ENCODE peak calls at places on chromosomes 5 and 9, in eight cellular contexts. One of them, this sample, is unnamed. For H3K36me3 and H3K9me3, the result is how much of the 10 kb centered on the place peaks cover.

GRCh38 chr9:125436613-125437443 is 175.2 kb downstream of the GAPVD1 start:
- DNase-seq in Panc1: no peak
- DNase-seq in heart right ventricle: no peak
- DNase-seq in neural progenitor cell: no peak
- DNase-seq in ovary: no peak
- DNase-seq in body of pancreas: no peak
- DNase-seq in prostate gland: no peak
- DNase-seq in testis: no peak
- DNase-seq in this sample: no peak

GRCh38 chr9:81984911-81985310 is 3.7 kb upstream of the SPATA31D1 start:
- DNase-seq in Panc1: no peak
- DNase-seq in heart right ventricle: no peak
- DNase-seq in neural progenitor cell: no peak
- DNase-seq in ovary: no peak
- DNase-seq in body of pancreas: no peak
- DNase-seq in prostate gland: no peak
- DNase-seq in testis: no peak
- DNase-seq in this sample: no peak

GRCh38 chr5:152260940-152261339 is 144.1 kb downstream of the NMUR2 start:
- DNase-seq in Panc1: no peak
- DNase-seq in heart right ventricle: peak
- DNase-seq in neural progenitor cell: no peak
- DNase-seq in ovary: no peak
- DNase-seq in body of pancreas: no peak
- DNase-seq in prostate gland: no peak
- DNase-seq in testis: peak
- DNase-seq in this sample: no peak

GRCh38 chr5:124474821-124475220 is 271.6 kb downstream of the ZNF608 start:
- DNase-seq in Panc1: no peak
- DNase-seq in heart right ventricle: no peak
- DNase-seq in neural progenitor cell: no peak
- DNase-seq in ovary: no peak
- DNase-seq in body of pancreas: no peak
- DNase-seq in prostate gland: no peak
- DNase-seq in testis: no peak
- DNase-seq in this sample: no peak

GRCh38 chr9:135884328-135885035 is 22.9 kb downstream of the CAMSAP1 start:
- DNase-seq in Panc1: no peak
- DNase-seq in heart right ventricle: no peak
- DNase-seq in neural progenitor cell: no peak
- DNase-seq in ovary: no peak
- DNase-seq in body of pancreas: no peak
- DNase-seq in prostate gland: no peak
- DNase-seq in testis: no peak
- DNase-seq in this sample: no peak

GRCh38 chr9:76403352-76403751 is 9.1 kb upstream of the RFK start:
- DNase-seq in Panc1: no peak
- DNase-seq in heart right ventricle: no peak
- DNase-seq in neural progenitor cell: no peak
- DNase-seq in ovary: no peak
- DNase-seq in body of pancreas: no peak
- DNase-seq in prostate gland: no peak
- DNase-seq in testis: no peak
- DNase-seq in this sample: no peak

GRCh38 chr9:16501726-16502125 is 368.7 kb downstream of the BNC2 start:
- DNase-seq in Panc1: no peak
- DNase-seq in heart right ventricle: no peak
- DNase-seq in neural progenitor cell: no peak
- DNase-seq in ovary: no peak
- DNase-seq in body of pancreas: no peak
- DNase-seq in prostate gland: no peak
- DNase-seq in testis: no peak
- DNase-seq in this sample: no peak

GRCh38 chr9:108053555-108054061 is 564.0 kb upstream of the KLF4 start:
- DNase-seq in Panc1: no peak
- DNase-seq in heart right ventricle: peak
- DNase-seq in neural progenitor cell: peak
- DNase-seq in ovary: peak
- DNase-seq in body of pancreas: peak
- DNase-seq in prostate gland: peak
- DNase-seq in testis: peak
- DNase-seq in this sample: peak

GRCh38 chr5:172144291-172144815 is 43.7 kb downstream of the STK10 start:
- DNase-seq in Panc1: no peak
- DNase-seq in heart right ventricle: peak
- DNase-seq in neural progenitor cell: no peak
- DNase-seq in ovary: no peak
- DNase-seq in body of pancreas: no peak
- DNase-seq in prostate gland: no peak
- DNase-seq in testis: peak
- DNase-seq in this sample: no peak

GRCh38 chr5:109876941-109877669 is 187.4 kb downstream of the MAN2A1 start:
- DNase-seq in Panc1: no peak
- DNase-seq in heart right ventricle: no peak
- DNase-seq in neural progenitor cell: no peak
- DNase-seq in ovary: no peak
- DNase-seq in body of pancreas: no peak
- DNase-seq in prostate gland: no peak
- DNase-seq in testis: no peak
- DNase-seq in this sample: no peak

GRCh38 chr5:32462618-32463017 is 18.1 kb upstream of the ZFR start:
- DNase-seq in Panc1: no peak
- DNase-seq in heart right ventricle: no peak
- DNase-seq in neural progenitor cell: no peak
- DNase-seq in ovary: no peak
- DNase-seq in body of pancreas: no peak
- DNase-seq in prostate gland: no peak
- DNase-seq in testis: no peak
- DNase-seq in this sample: no peak

GRCh38 chr9:37486616-37487544 is 1.1 kb downstream of the POLR1E start:
- DNase-seq in Panc1: no peak
- DNase-seq in heart right ventricle: no peak
- DNase-seq in neural progenitor cell: no peak
- DNase-seq in ovary: peak
- DNase-seq in body of pancreas: peak
- DNase-seq in prostate gland: no peak
- DNase-seq in testis: peak
- DNase-seq in this sample: no peak

GRCh38 chr5:127184841-127185240 is 105.8 kb upstream of the MEGF10 start:
- DNase-seq in Panc1: no peak
- DNase-seq in heart right ventricle: no peak
- DNase-seq in neural progenitor cell: no peak
- DNase-seq in ovary: no peak
- DNase-seq in body of pancreas: no peak
- DNase-seq in prostate gland: no peak
- DNase-seq in testis: no peak
- DNase-seq in this sample: no peak

GRCh38 chr9:14095272-14095671 is 218.7 kb downstream of the NFIB start:
- DNase-seq in Panc1: no peak
- DNase-seq in heart right ventricle: no peak
- DNase-seq in neural progenitor cell: no peak
- DNase-seq in ovary: no peak
- DNase-seq in body of pancreas: no peak
- DNase-seq in prostate gland: no peak
- DNase-seq in testis: no peak
- DNase-seq in this sample: no peak

GRCh38 chr5:143168877-143169810 is 234.3 kb downstream of the NR3C1 start:
- DNase-seq in Panc1: no peak
- DNase-seq in heart right ventricle: no peak
- DNase-seq in neural progenitor cell: no peak
- DNase-seq in ovary: no peak
- DNase-seq in body of pancreas: no peak
- DNase-seq in prostate gland: no peak
- DNase-seq in testis: no peak
- DNase-seq in this sample: no peak

GRCh38 chr9:26779072-26779471 is 113.5 kb downstream of the CAAP1 start:
- DNase-seq in Panc1: no peak
- DNase-seq in heart right ventricle: no peak
- DNase-seq in neural progenitor cell: no peak
- DNase-seq in ovary: no peak
- DNase-seq in body of pancreas: no peak
- DNase-seq in prostate gland: no peak
- DNase-seq in testis: no peak
- DNase-seq in this sample: no peak

GRCh38 chr5:56207537-56207936 is 25.6 kb downstream of the ANKRD55 start:
- DNase-seq in Panc1: no peak
- DNase-seq in heart right ventricle: no peak
- DNase-seq in neural progenitor cell: no peak
- DNase-seq in ovary: no peak
- DNase-seq in body of pancreas: no peak
- DNase-seq in prostate gland: no peak
- DNase-seq in testis: no peak
- DNase-seq in this sample: no peak

GRCh38 chr9:86126998-86127972 is 27.9 kb upstream of the GOLM1 start:
- DNase-seq in Panc1: peak
- DNase-seq in heart right ventricle: peak
- DNase-seq in neural progenitor cell: peak
- DNase-seq in ovary: peak
- DNase-seq in body of pancreas: peak
- DNase-seq in prostate gland: peak
- DNase-seq in testis: peak
- DNase-seq in this sample: peak

GRCh38 chr9:70683841-70684240 is 269.4 kb upstream of the KLF9 start:
- DNase-seq in Panc1: no peak
- DNase-seq in heart right ventricle: no peak
- DNase-seq in neural progenitor cell: no peak
- DNase-seq in ovary: no peak
- DNase-seq in body of pancreas: no peak
- DNase-seq in prostate gland: no peak
- DNase-seq in testis: no peak
- DNase-seq in this sample: no peak

GRCh38 chr5:35082530-35082929 is 34.8 kb upstream of the AGXT2 start:
- DNase-seq in Panc1: no peak
- DNase-seq in heart right ventricle: no peak
- DNase-seq in neural progenitor cell: no peak
- DNase-seq in ovary: no peak
- DNase-seq in body of pancreas: no peak
- DNase-seq in prostate gland: no peak
- DNase-seq in testis: no peak
- DNase-seq in this sample: no peak

GRCh38 chr5:124888050-124888506 is 141.6 kb upstream of the ZNF608 start:
- DNase-seq in Panc1: no peak
- DNase-seq in heart right ventricle: no peak
- DNase-seq in neural progenitor cell: peak
- DNase-seq in ovary: no peak
- DNase-seq in body of pancreas: peak
- DNase-seq in prostate gland: no peak
- DNase-seq in testis: no peak
- DNase-seq in this sample: no peak

DNA sequence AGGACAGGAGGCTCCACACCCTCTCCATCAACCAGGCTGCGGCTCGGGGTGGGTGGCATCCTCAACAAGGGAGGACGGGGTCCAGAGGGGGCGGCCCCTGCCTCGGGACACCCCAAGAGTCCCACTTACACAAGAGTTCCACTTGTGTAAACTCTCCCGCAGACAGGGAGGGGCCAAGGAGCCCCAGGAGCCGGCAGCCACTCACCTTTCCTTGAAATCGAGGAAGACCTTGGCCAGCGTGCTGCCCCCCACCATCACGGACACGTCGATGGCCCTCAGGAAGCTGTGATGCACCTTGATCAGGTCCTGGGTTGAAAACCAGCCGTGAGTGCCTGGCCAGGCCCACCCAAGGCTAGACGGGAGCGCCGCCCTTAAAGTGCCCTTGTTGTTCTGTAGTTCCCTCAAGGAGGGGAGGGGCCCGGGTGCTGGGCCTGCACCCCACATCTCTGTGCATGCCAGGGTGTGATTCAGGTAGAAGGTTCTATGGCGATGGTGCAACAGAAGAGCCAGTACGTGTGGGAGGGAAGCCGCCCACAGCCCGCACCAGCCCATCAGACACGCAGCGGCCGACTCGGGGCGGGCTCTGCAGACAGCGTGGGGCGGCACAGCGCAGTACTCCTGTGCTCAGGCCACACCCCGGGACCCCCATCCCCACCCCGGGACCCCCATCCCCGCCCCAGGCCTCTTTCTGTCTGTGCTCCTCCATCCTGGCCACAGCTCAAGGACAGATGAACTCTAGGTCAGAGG is 67.9 kb upstream of the SARDH start:
- DNase-seq in Panc1: no peak
- DNase-seq in heart right ventricle: no peak
- DNase-seq in neural progenitor cell: no peak
- DNase-seq in ovary: no peak
- DNase-seq in body of pancreas: no peak
- DNase-seq in prostate gland: no peak
- DNase-seq in testis: no peak
- DNase-seq in this sample: no peak
- H3K36me3 ChIP-seq in Panc1: under half
- H3K36me3 ChIP-seq in heart right ventricle: under half
- H3K36me3 ChIP-seq in neural progenitor cell: under half
- H3K36me3 ChIP-seq in ovary: under half
- H3K36me3 ChIP-seq in body of pancreas: under half
- H3K36me3 ChIP-seq in prostate gland: under half
- H3K36me3 ChIP-seq in testis: under half
- H3K36me3 ChIP-seq in this sample: under half

DNA sequence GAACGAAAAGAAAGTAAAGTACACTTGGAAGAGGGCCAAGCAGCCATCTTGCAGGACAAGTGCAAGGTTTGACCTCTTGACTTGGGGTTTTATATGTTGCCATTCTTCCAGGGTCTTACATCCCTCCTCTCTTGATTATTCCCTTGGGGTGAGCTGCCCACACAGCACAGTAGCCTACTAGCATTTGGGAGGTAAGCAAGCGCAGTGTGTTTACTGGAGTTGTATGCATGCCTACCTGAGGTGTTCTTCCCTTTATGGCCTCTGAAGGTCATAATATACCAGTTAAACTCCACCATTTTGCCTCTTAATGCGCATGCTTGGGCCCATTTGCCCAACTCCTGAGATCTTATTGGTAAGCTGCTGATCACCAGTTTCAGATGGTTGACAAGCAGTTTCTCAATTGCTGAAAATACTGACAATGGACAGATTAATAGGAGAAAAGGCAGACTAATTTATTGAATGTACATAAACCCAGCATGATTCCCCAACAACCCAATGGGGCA is 173.8 kb upstream of the SLC30A5 start:
- DNase-seq in Panc1: no peak
- DNase-seq in heart right ventricle: no peak
- DNase-seq in neural progenitor cell: no peak
- DNase-seq in ovary: no peak
- DNase-seq in body of pancreas: no peak
- DNase-seq in prostate gland: no peak
- DNase-seq in testis: no peak
- DNase-seq in this sample: no peak
- H3K9me3 ChIP-seq in Panc1: under half
- H3K9me3 ChIP-seq in heart right ventricle: under half
- H3K9me3 ChIP-seq in neural progenitor cell: under half
- H3K9me3 ChIP-seq in ovary: under half
- H3K9me3 ChIP-seq in body of pancreas: under half
- H3K9me3 ChIP-seq in prostate gland: under half
- H3K9me3 ChIP-seq in testis: under half
- H3K9me3 ChIP-seq in this sample: under half

GRCh38 chr9:137182836-137183235 is 5.5 kb downstream of the ANAPC2 start:
- DNase-seq in Panc1: no peak
- DNase-seq in heart right ventricle: no peak
- DNase-seq in neural progenitor cell: no peak
- DNase-seq in ovary: no peak
- DNase-seq in body of pancreas: no peak
- DNase-seq in prostate gland: no peak
- DNase-seq in testis: no peak
- DNase-seq in this sample: no peak
- H3K36me3 ChIP-seq in Panc1: under half
- H3K36me3 ChIP-seq in heart right ventricle: half or more
- H3K36me3 ChIP-seq in neural progenitor cell: under half
- H3K36me3 ChIP-seq in ovary: under half
- H3K36me3 ChIP-seq in body of pancreas: under half
- H3K36me3 ChIP-seq in prostate gland: under half
- H3K36me3 ChIP-seq in testis: under half
- H3K36me3 ChIP-seq in this sample: under half

GRCh38 chr5:146755781-146756180 is 122.8 kb downstream of the PPP2R2B start:
- DNase-seq in Panc1: no peak
- DNase-seq in heart right ventricle: no peak
- DNase-seq in neural progenitor cell: no peak
- DNase-seq in ovary: no peak
- DNase-seq in body of pancreas: no peak
- DNase-seq in prostate gland: no peak
- DNase-seq in testis: no peak
- DNase-seq in this sample: no peak
- H3K9me3 ChIP-seq in Panc1: under half
- H3K9me3 ChIP-seq in heart right ventricle: under half
- H3K9me3 ChIP-seq in neural progenitor cell: under half
- H3K9me3 ChIP-seq in ovary: under half
- H3K9me3 ChIP-seq in body of pancreas: under half
- H3K9me3 ChIP-seq in prostate gland: under half
- H3K9me3 ChIP-seq in testis: under half
- H3K9me3 ChIP-seq in this sample: under half